ENCODE peak calls at places on chromosomes 16 and 17, in five cellular contexts. P is skeletal muscle cell, Y is heart right ventricle, C is endothelial cell, K is Kasumi-1. S is an unnamed sample.

GRCh38 chr17:2798679-2799078 is 2.4 kb downstream of the RAP1GAP2 start:
- DNase-seq in Y (no peak), C (no peak), K (no peak), P (no peak), S (no peak)

GRCh38 chr16:74455619-74456289 is 34.5 kb upstream of the CLEC18B start:
- DNase-seq in K (no peak), C (no peak), P (peak), Y (no peak), S (no peak)

GRCh38 chr16:23903001-23903414 is 67.2 kb downstream of the PRKCB start:
- DNase-seq in C (no peak), K (peak), Y (no peak), P (no peak), S (no peak)

GRCh38 chr17:2749058-2749783 is at the start of gene CCDC92B:
- DNase-seq in P (no peak), K (no peak), Y (no peak), C (no peak), S (no peak)

GRCh38 chr16:87304951-87305350 is 12.2 kb downstream of the C16orf95 start:
- DNase-seq in Y (no peak), K (peak), C (no peak), P (no peak), S (no peak)

GRCh38 chr17:27533874-27534815 is 77.9 kb downstream of the KSR1 start:
- DNase-seq in C (no peak), Y (no peak), K (no peak), P (peak), S (no peak)

GRCh38 chr16:46929378-46930332 is 43.8 kb downstream of the DNAJA2 start:
- DNase-seq in C (peak), K (peak), Y (peak), P (no peak), S (peak)

GRCh38 chr16:71767060-71767900 is 41.4 kb downstream of the AP1G1 start:
- DNase-seq in C (no peak), P (no peak), K (no peak), Y (no peak), S (no peak)

GRCh38 chr17:79075433-79075805 is 795 bp downstream of the ENGASE start:
- DNase-seq in K (peak), P (no peak), Y (no peak), C (no peak), S (no peak)

GRCh38 chr17:41987642-41988041 is 21.0 kb downstream of the CNP start:
- DNase-seq in K (no peak), Y (no peak), P (no peak), C (no peak), S (no peak)

GRCh38 chr16:14600164-14600563 is 29.9 kb downstream of the PARN start:
- DNase-seq in P (peak), Y (no peak), K (peak), C (no peak), S (no peak)

GRCh38 chr17:10022416-10022815 is 117.3 kb upstream of the RCVRN start:
- DNase-seq in P (no peak), C (no peak), K (no peak), Y (peak), S (no peak)

GRCh38 chr17:62968445-62968923 is 2.4 kb downstream of the TANC2 start:
- DNase-seq in P (peak), K (peak), Y (peak), C (peak), S (no peak)

GRCh38 chr16:11742041-11742535 is 569 bp downstream of the TXNDC11 start:
- DNase-seq in K (no peak), C (peak), Y (peak), P (no peak), S (peak)

GRCh38 chr17:40539711-40540411 is 25.4 kb downstream of the CCR7 start:
- DNase-seq in C (no peak), K (no peak), P (no peak), Y (no peak), S (no peak)

GRCh38 chr16:71467810-71468209 is 5.8 kb upstream of the ZNF23 start:
- DNase-seq in K (peak), Y (peak), P (no peak), C (peak), S (no peak)

GRCh38 chr17:30954046-30954805 is 16.6 kb upstream of the RNF135 start:
- DNase-seq in Y (no peak), K (peak), C (no peak), P (no peak), S (peak)

GRCh38 chr17:1755993-1756306 is 5.9 kb upstream of the SERPINF1 start:
- DNase-seq in K (no peak), P (no peak), Y (no peak), C (no peak), S (no peak)

S was measured in aorta.